ENCODE peak calls at places on chromosomes 16 and 17, in nine cellular contexts. One of them, this sample, is unnamed. For H3K27me3, the result is how much of the 10 kb centered on the place peaks cover.

GRCh38 chr16:58421029-58421428 is 28.8 kb downstream of the GINS3 start:
- DNase-seq in fibroblast of lung: no peak
- DNase-seq in tibial nerve: no peak
- DNase-seq in MM.1S: no peak
- DNase-seq in HCT116: no peak
- DNase-seq in GM12878: no peak
- DNase-seq in spleen: no peak
- DNase-seq in tibial artery: no peak
- DNase-seq in PC-3: no peak
- DNase-seq in this sample: no peak

GRCh38 chr17:64133546-64134215 is 3.7 kb upstream of the ERN1 start:
- DNase-seq in fibroblast of lung: peak
- DNase-seq in tibial artery: no peak
- DNase-seq in HCT116: peak
- DNase-seq in tibial nerve: no peak
- DNase-seq in GM12878: no peak
- DNase-seq in PC-3: peak
- DNase-seq in spleen: no peak
- DNase-seq in MM.1S: peak
- DNase-seq in this sample: no peak

GRCh38 chr17:14203392-14203791 is 33.3 kb downstream of the CDRT15 start:
- DNase-seq in tibial nerve: no peak
- DNase-seq in tibial artery: no peak
- DNase-seq in HCT116: no peak
- DNase-seq in spleen: no peak
- DNase-seq in fibroblast of lung: peak
- DNase-seq in MM.1S: no peak
- DNase-seq in PC-3: peak
- DNase-seq in GM12878: no peak
- DNase-seq in this sample: no peak

GRCh38 chr16:81006472-81007311 is at the start of the genes CENPN and CMC2:
- DNase-seq in HCT116: peak
- DNase-seq in tibial nerve: peak
- DNase-seq in GM12878: peak
- DNase-seq in PC-3: peak
- DNase-seq in spleen: peak
- DNase-seq in fibroblast of lung: peak
- DNase-seq in tibial artery: peak
- DNase-seq in MM.1S: peak
- DNase-seq in this sample: peak

GRCh38 chr17:76404976-76405563 is 20.7 kb downstream of the SPHK1 start:
- DNase-seq in spleen: peak
- DNase-seq in HCT116: no peak
- DNase-seq in MM.1S: no peak
- DNase-seq in tibial artery: no peak
- DNase-seq in tibial nerve: no peak
- DNase-seq in GM12878: no peak
- DNase-seq in PC-3: no peak
- DNase-seq in fibroblast of lung: peak
- DNase-seq in this sample: peak

GRCh38 chr16:27237229-27238015 is 31.1 kb downstream of the NSMCE1 start:
- DNase-seq in fibroblast of lung: peak
- DNase-seq in HCT116: no peak
- DNase-seq in spleen: peak
- DNase-seq in tibial artery: peak
- DNase-seq in MM.1S: no peak
- DNase-seq in tibial nerve: no peak
- DNase-seq in GM12878: peak
- DNase-seq in PC-3: no peak
- DNase-seq in this sample: no peak

GRCh38 chr17:43556292-43556691 is 10.2 kb upstream of the ETV4 start:
- DNase-seq in GM12878: no peak
- DNase-seq in tibial nerve: peak
- DNase-seq in MM.1S: no peak
- DNase-seq in spleen: no peak
- DNase-seq in HCT116: no peak
- DNase-seq in PC-3: peak
- DNase-seq in tibial artery: peak
- DNase-seq in fibroblast of lung: peak
- DNase-seq in this sample: no peak

GRCh38 chr17:41496803-41497484 is 7.2 kb upstream of the KRT36 start:
- DNase-seq in GM12878: peak
- DNase-seq in spleen: peak
- DNase-seq in HCT116: peak
- DNase-seq in MM.1S: peak
- DNase-seq in fibroblast of lung: peak
- DNase-seq in PC-3: peak
- DNase-seq in tibial artery: peak
- DNase-seq in tibial nerve: peak
- DNase-seq in this sample: peak

GRCh38 chr16:56657555-56658430 is at the start of gene MT1F:
- DNase-seq in tibial nerve: peak
- DNase-seq in HCT116: peak
- DNase-seq in spleen: peak
- DNase-seq in GM12878: no peak
- DNase-seq in MM.1S: peak
- DNase-seq in tibial artery: peak
- DNase-seq in PC-3: peak
- DNase-seq in fibroblast of lung: peak
- DNase-seq in this sample: peak

GRCh38 chr16:56658476-56658875 is 717 bp downstream of the MT1F start:
- DNase-seq in HCT116: no peak
- DNase-seq in PC-3: no peak
- DNase-seq in tibial artery: no peak
- DNase-seq in MM.1S: no peak
- DNase-seq in fibroblast of lung: no peak
- DNase-seq in spleen: no peak
- DNase-seq in GM12878: no peak
- DNase-seq in tibial nerve: no peak
- DNase-seq in this sample: no peak

GRCh38 chr16:56667581-56668571 is at the start of gene MT1G:
- DNase-seq in PC-3: no peak
- DNase-seq in tibial nerve: no peak
- DNase-seq in MM.1S: no peak
- DNase-seq in spleen: no peak
- DNase-seq in HCT116: no peak
- DNase-seq in GM12878: no peak
- DNase-seq in fibroblast of lung: peak
- DNase-seq in tibial artery: peak
- DNase-seq in this sample: peak

GRCh38 chr16:56664506-56664905 is 3.4 kb downstream of the MT1G start:
- DNase-seq in HCT116: no peak
- DNase-seq in tibial nerve: no peak
- DNase-seq in tibial artery: no peak
- DNase-seq in PC-3: no peak
- DNase-seq in MM.1S: no peak
- DNase-seq in GM12878: no peak
- DNase-seq in spleen: no peak
- DNase-seq in fibroblast of lung: no peak
- DNase-seq in this sample: no peak

DNA sequence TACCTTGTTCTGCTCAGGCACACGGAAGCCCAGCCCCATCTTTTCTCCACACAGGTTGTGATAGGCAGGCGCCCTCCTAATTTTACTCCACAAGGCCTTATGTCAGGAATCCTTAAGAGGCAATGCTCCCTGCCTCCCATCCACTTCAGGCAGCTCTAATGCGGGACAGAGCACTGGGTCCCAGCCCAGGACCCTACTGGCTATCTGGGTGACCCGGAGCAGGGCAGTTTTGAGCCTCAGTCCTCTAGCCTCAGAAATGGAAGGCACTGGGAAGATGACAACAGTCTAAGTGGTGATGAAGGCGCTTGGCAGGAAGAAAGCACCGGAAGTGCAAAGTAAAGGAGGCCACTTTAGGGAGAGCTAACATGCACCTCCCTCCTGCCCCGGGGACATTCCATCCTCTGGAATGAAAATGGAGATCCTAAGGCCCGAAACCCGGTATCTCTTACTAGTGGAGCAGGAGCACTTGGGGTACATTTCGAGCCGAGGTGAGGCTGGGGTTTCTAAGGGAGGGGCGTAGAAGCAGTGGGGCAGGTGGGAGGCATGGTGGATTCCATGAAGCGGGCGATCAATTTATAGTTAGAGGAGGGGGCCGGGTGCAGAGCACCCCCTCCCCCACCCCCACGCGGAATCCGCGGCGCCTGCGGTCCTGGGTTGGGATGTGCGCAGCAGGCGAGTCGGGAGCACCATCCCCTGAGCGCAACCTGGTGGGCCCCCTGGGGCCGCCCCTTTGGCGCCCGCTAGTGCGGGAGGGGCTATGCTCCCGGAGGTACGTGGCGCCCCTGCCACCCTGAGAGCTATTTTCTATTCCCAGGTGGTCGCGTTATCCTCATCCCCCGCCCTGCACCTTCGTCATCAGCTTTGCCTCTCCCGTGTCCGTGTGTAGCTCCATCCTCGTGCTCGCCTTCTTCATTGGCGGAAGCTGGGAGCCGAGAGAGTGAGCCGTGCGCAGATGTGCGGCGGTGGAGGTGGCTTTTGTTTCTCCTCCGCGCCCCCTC is 4.9 kb downstream of the MT1F start:
- DNase-seq in PC-3: no peak
- DNase-seq in tibial nerve: no peak
- DNase-seq in fibroblast of lung: no peak
- DNase-seq in GM12878: no peak
- DNase-seq in HCT116: no peak
- DNase-seq in spleen: no peak
- DNase-seq in MM.1S: no peak
- DNase-seq in tibial artery: no peak
- DNase-seq in this sample: no peak
- H3K27me3 ChIP-seq in PC-3: under half
- H3K27me3 ChIP-seq in tibial nerve: half or more
- H3K27me3 ChIP-seq in fibroblast of lung: half or more
- H3K27me3 ChIP-seq in GM12878: under half
- H3K27me3 ChIP-seq in HCT116: under half
- H3K27me3 ChIP-seq in spleen: under half
- H3K27me3 ChIP-seq in MM.1S: half or more
- H3K27me3 ChIP-seq in tibial artery: half or more
- H3K27me3 ChIP-seq in this sample: half or more

GRCh38 chr17:81132770-81133723 is 32.3 kb upstream of the PVALEF start:
- DNase-seq in MM.1S: no peak
- DNase-seq in spleen: no peak
- DNase-seq in tibial artery: no peak
- DNase-seq in fibroblast of lung: no peak
- DNase-seq in GM12878: no peak
- DNase-seq in tibial nerve: no peak
- DNase-seq in PC-3: no peak
- DNase-seq in HCT116: no peak
- DNase-seq in this sample: no peak

GRCh38 chr17:81136366-81136765 is 28.9 kb upstream of the PVALEF start:
- DNase-seq in spleen: no peak
- DNase-seq in tibial nerve: no peak
- DNase-seq in GM12878: no peak
- DNase-seq in MM.1S: no peak
- DNase-seq in fibroblast of lung: no peak
- DNase-seq in tibial artery: no peak
- DNase-seq in HCT116: no peak
- DNase-seq in PC-3: no peak
- DNase-seq in this sample: no peak

GRCh38 chr17:81132197-81132540 is 33.1 kb upstream of the PVALEF start:
- DNase-seq in fibroblast of lung: no peak
- DNase-seq in PC-3: no peak
- DNase-seq in GM12878: no peak
- DNase-seq in HCT116: no peak
- DNase-seq in spleen: no peak
- DNase-seq in tibial nerve: no peak
- DNase-seq in MM.1S: no peak
- DNase-seq in tibial artery: no peak
- DNase-seq in this sample: no peak

GRCh38 chr17:81135503-81136283 is 29.6 kb upstream of the PVALEF start:
- DNase-seq in fibroblast of lung: no peak
- DNase-seq in PC-3: no peak
- DNase-seq in MM.1S: no peak
- DNase-seq in tibial nerve: no peak
- DNase-seq in spleen: no peak
- DNase-seq in HCT116: no peak
- DNase-seq in tibial artery: no peak
- DNase-seq in GM12878: no peak
- DNase-seq in this sample: no peak

DNA sequence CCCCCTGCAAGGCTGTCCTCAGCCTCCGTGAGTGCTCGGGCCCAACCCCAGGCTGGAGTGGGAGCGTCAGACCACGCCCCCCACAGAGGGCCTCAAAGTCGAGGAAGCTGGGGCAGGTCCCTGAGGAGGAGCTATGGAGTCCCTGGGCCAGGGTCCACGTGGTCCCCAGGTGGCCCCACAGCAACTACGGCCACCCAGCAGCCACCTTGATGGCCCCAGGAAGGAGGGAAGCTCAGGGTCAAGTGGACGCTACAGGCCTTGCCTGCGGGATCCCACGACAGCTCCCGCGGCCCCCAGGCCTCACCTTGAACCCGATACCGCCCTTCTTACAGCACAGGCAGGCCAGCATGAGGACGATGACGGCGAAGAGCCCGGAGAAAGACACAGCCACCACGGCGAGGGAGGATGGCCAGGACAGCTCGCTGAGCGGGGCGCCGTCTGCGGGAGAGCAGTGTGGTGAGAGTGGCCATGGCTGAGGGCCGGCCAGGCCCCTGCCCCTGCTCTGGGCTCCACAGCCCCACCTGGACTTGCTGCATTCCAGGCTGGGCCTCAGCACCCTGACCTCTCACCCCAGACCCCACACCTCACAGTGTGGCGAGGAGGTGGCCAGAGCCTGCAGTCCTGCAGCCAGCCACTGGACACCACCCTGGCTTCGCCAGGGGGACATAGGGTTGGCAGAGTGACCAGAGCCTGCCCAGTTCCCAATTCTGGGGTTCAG is 31.1 kb upstream of the PVALEF start:
- DNase-seq in fibroblast of lung: no peak
- DNase-seq in MM.1S: no peak
- DNase-seq in tibial artery: no peak
- DNase-seq in HCT116: no peak
- DNase-seq in GM12878: no peak
- DNase-seq in tibial nerve: no peak
- DNase-seq in spleen: no peak
- DNase-seq in PC-3: no peak
- DNase-seq in this sample: no peak
- H3K27me3 ChIP-seq in fibroblast of lung: under half
- H3K27me3 ChIP-seq in MM.1S: half or more
- H3K27me3 ChIP-seq in tibial artery: under half
- H3K27me3 ChIP-seq in HCT116: under half
- H3K27me3 ChIP-seq in GM12878: under half
- H3K27me3 ChIP-seq in tibial nerve: under half
- H3K27me3 ChIP-seq in spleen: under half
- H3K27me3 ChIP-seq in PC-3: under half
- H3K27me3 ChIP-seq in this sample: under half

DNA sequence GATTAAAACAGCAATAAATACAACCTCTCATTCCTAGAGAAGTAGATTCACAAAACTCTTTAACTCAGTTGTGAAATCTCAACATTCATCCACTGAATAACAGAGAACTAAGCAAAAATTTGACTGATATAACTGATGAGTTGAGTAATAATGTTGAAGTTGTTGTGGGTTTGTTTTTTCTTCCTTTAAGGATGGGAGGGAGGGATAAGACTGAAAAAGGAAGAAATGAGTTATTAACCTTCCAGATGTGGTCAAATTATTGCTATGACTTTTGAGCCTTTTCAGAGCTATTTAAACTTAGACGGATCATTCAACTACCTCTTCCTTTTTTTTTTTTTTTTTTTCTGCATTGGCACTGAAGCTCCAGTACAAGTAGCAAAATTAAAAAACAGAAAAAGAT is 38.6 kb downstream of the SKAP1 start:
- DNase-seq in GM12878: no peak
- DNase-seq in HCT116: no peak
- DNase-seq in PC-3: no peak
- DNase-seq in spleen: no peak
- DNase-seq in fibroblast of lung: peak
- DNase-seq in tibial nerve: no peak
- DNase-seq in tibial artery: no peak
- DNase-seq in MM.1S: no peak
- DNase-seq in this sample: no peak
- H3K27me3 ChIP-seq in GM12878: under half
- H3K27me3 ChIP-seq in HCT116: under half
- H3K27me3 ChIP-seq in PC-3: under half
- H3K27me3 ChIP-seq in spleen: under half
- H3K27me3 ChIP-seq in fibroblast of lung: under half
- H3K27me3 ChIP-seq in tibial nerve: under half
- H3K27me3 ChIP-seq in tibial artery: under half
- H3K27me3 ChIP-seq in MM.1S: under half
- H3K27me3 ChIP-seq in this sample: under half

GRCh38 chr16:86806181-86806837 is 228.0 kb downstream of the FOXL1 start:
- DNase-seq in HCT116: no peak
- DNase-seq in GM12878: no peak
- DNase-seq in MM.1S: no peak
- DNase-seq in tibial nerve: no peak
- DNase-seq in PC-3: no peak
- DNase-seq in tibial artery: peak
- DNase-seq in spleen: no peak
- DNase-seq in fibroblast of lung: no peak
- DNase-seq in this sample: no peak
- H3K27me3 ChIP-seq in HCT116: half or more
- H3K27me3 ChIP-seq in GM12878: under half
- H3K27me3 ChIP-seq in MM.1S: half or more
- H3K27me3 ChIP-seq in tibial nerve: under half
- H3K27me3 ChIP-seq in PC-3: under half
- H3K27me3 ChIP-seq in tibial artery: under half
- H3K27me3 ChIP-seq in spleen: under half
- H3K27me3 ChIP-seq in fibroblast of lung: under half
- H3K27me3 ChIP-seq in this sample: under half

This sample was measured in heart left ventricle.